ENCODE peak calls at places on chromosomes 5 and 9, in five cellular contexts. B, M, L, K and O are unnamed samples.

GRCh38 chr5:7844901-7845300 is 6.0 kb downstream of the CFAP90 start:
- DNase-seq in B (no peak), M (no peak), L (no peak), K (no peak), O (no peak)

GRCh38 chr9:99004115-99004514 is 60.4 kb downstream of the COL15A1 start:
- DNase-seq in B (no peak), M (no peak), L (no peak), K (no peak), O (no peak)

GRCh38 chr5:154162475-154163217 is 27.9 kb upstream of the GALNT10 start:
- DNase-seq in B (no peak), M (no peak), L (no peak), K (no peak), O (no peak)

GRCh38 chr5:116572375-116573278 is 2.0 kb downstream of the SEMA6A start:
- DNase-seq in B (peak; percentile 5), M (peak; percentile 20), L (no peak), K (peak; percentile 81), O (no peak)

GRCh38 chr9:96566401-96567202 is 53.0 kb downstream of the CDC14B start:
- DNase-seq in B (peak; percentile 77), M (peak; percentile 45), L (no peak), K (peak; percentile 90), O (peak; percentile 92)

GRCh38 chr5:123429993-123430392 is 6.8 kb upstream of the CEP120 start:
- DNase-seq in B (peak; percentile 68), M (peak; percentile 94), L (no peak), K (no peak), O (no peak)

GRCh38 chr9:137602661-137603060 is 2.8 kb upstream of the ARRDC1 start:
- DNase-seq in B (no peak), M (no peak), L (no peak), K (peak; percentile 48), O (no peak)

GRCh38 chr5:179135441-179136215 is 75.5 kb downstream of the ZNF354C start:
- DNase-seq in B (no peak), M (no peak), L (no peak), K (no peak), O (no peak)

GRCh38 chr5:42811591-42812392 is at the start of gene SELENOP:
- DNase-seq in B (peak; percentile 23), M (peak; percentile 84), L (peak; percentile 2), K (peak; percentile 69), O (no peak)

GRCh38 chr9:30058463-30058862 is 2326.0 kb upstream of the ACO1 start:
- DNase-seq in B (no peak), M (no peak), L (no peak), K (no peak), O (no peak)

GRCh38 chr5:124755565-124755964 is 9.1 kb upstream of the ZNF608 start:
- DNase-seq in B (peak; percentile 13), M (no peak), L (no peak), K (no peak), O (no peak)

GRCh38 chr5:68334550-68334880 is 119.0 kb downstream of the PIK3R1 start:
- DNase-seq in B (no peak), M (no peak), L (no peak), K (no peak), O (no peak)

GRCh38 chr9:124784503-124784902 is 7.6 kb downstream of the OLFML2A start:
- DNase-seq in B (no peak), M (peak; percentile 61), L (peak; percentile 64), K (no peak), O (peak; percentile 12)

GRCh38 chr5:175477440-175477839 is 920 bp upstream of the SFXN1 start:
- DNase-seq in B (no peak), M (no peak), L (no peak), K (no peak), O (no peak)
- TF ChIP-seq CTCF in B (no peak), M (no peak), L (no peak), K (no peak), O (no peak)

GRCh38 chr9:36143242-36143641 is 6.7 kb downstream of the GLIPR2 start:
- DNase-seq in B (no peak), M (no peak), L (no peak), K (no peak), O (no peak)
- H3K4me3 ChIP-seq in B (no peak overlapping the region), M (no peak overlapping the region), L (no peak overlapping the region), K (no peak overlapping the region), O (peak overlapping the region; percentile 63)

GRCh38 chr9:14433841-14434511 is 120.0 kb upstream of the NFIB start:
- DNase-seq in B (peak; percentile 76), M (peak; percentile 88), L (no peak), K (no peak), O (no peak)
- TF ChIP-seq CTCF in B (peak; percentile 62), M (peak; percentile 18), L (peak; percentile 27), K (peak; percentile 20), O (peak; percentile 19)

DNA sequence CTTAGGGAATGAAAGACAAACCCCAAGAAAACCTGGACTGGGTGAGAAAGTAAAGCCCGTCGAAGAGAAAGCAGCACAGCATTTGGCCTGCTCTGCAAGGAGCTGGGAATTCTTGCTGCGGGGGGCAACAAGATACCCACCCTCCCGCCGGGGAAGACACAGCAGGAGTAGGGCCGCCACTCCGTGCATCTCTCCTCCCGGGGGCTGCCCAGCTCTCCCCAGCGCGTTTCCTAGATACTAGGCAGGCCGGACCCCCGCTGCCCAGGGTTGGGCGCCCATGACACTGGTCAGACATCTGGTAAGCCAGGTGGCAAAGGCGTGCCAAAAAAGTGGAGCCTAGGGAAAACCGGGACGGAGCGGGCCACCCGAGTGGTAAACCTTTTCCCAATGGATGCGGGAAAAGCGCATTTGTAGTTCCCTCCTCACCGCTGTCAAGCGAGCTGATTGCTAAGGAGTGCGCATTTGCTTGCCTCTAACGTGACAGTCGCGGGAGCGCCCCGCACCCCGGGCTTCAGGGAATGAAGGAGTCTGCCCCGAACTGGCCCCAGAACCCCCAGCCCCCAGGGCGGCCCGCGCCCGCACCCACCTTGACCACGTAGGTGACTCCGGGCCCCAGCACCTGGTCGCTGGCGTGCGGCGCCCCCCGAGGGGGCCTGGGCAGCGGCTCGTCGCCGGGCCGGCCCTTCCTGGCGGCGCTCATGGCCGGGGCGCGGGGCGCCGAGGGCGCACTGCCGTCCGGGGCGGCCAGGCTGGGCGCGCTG is 1.0 kb downstream of the SHC3 start:
- DNase-seq in B (no peak), M (peak; percentile 36), L (no peak), K (peak; percentile 68), O (no peak)
- H3K4me3 ChIP-seq in B (peak overlapping the region; percentile 47), M (peak overlapping the region; percentile 66), L (peak overlapping the region; percentile 49), K (peak overlapping the region; percentile 62), O (peak overlapping the region; percentile 75)

GRCh38 chr5:11797132-11797531 is 107.1 kb downstream of the CTNND2 start:
- DNase-seq in B (no peak), M (no peak), L (no peak), K (peak; percentile 29), O (no peak)
- TF ChIP-seq CTCF in B (no peak), M (no peak), L (no peak), K (no peak), O (no peak)

DNA sequence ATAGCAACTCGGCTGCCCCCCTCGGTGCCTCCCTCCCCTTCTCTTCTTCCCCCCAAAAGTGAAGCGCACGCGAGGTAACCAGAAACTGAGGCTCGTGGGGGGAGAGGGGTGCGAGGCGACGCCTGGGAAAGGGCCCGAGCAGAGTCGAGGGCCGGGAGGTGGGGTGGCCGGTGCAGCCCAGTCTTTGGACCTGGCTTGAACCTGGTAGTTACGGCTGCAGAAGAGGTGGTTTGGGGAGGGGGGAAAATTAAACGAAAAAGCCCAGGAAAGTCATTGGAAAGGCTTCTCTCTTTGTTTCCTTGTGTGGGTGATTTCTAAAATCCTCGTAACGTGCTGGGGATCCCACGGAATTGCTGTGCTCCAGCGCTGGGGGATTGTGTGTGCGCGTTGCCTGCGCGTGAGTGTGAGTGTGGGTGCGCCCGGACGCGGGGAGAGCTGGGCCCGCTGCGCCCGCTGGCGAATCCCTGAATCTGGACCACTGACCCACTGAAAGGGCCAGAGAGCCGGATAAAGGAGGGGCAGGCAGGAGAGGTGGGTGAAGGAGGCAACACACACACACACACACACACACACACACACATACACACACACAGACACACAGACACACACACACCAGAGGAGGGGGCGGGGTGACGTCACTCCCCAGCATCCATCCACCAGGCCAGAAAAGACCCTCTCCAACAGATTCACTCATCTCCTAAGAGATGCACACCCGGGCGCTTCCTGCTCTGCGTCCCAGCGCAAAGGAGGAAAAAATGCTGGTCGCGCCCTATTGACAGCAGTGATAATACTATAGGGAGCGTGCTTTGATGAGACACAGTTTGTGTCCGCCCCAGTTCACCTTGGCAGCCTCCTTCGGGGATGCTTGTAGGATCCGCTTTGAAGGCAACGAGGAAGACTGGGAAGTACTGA is 1058.9 kb upstream of the DMAC1 start:
- DNase-seq in B (no peak), M (no peak), L (no peak), K (peak; percentile 53), O (peak; percentile 73)
- H3K4me3 ChIP-seq in B (peak overlapping the region; percentile 50), M (peak overlapping the region; percentile 57), L (peak overlapping the region; percentile 38), K (peak overlapping the region; percentile 87), O (peak overlapping the region; percentile 90)

GRCh38 chr9:73199448-73199847 is 47.8 kb downstream of the ANXA1 start:
- DNase-seq in B (no peak), M (no peak), L (no peak), K (no peak), O (no peak)

GRCh38 chr9:73202992-73203391 is 51.3 kb downstream of the ANXA1 start:
- DNase-seq in B (no peak), M (peak; percentile 13), L (no peak), K (no peak), O (no peak)

GRCh38 chr9:73200694-73201432 is 49.2 kb downstream of the ANXA1 start:
- DNase-seq in B (peak; percentile 44), M (peak; percentile 55), L (no peak), K (peak; percentile 74), O (no peak)

GRCh38 chr9:73204910-73205309 is 53.2 kb downstream of the ANXA1 start:
- DNase-seq in B (no peak), M (no peak), L (no peak), K (no peak), O (no peak)

DNA sequence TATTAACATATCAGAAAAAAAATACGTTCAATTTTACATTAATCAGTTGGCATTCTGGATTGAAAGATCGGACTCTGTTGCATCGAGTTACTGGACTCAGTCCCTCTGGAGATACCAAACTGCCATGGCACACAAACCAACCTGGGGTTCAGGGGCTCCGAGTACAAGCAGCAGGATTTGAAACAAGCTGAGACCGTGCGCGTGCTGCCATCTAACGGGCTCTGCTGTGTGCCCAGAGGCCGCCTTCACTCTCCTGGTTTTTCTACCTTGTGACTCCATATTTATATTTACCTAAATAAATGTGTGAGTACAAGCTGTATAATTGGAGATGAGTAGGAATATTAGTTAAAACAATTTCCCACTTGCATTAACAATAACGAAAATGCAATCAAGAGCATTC is 48.2 kb downstream of the ANXA1 start:
- DNase-seq in B (peak; percentile 88), M (peak; percentile 10), L (no peak), K (peak; percentile 68), O (no peak)
- TF ChIP-seq CTCF in B (peak; percentile 86), M (peak; percentile 36), L (no peak), K (peak; percentile 58), O (no peak)